ENCODE peak calls at places on chromosomes 16 and 17, in six cellular contexts. One of them, this sample, is unnamed.

GRCh38 chr17:81163051-81163695 is 2.1 kb upstream of the PVALEF start:
- DNase-seq in NCI-H2171 treated with DMSO at 0.1 percent for 48 hours: no peak
- DNase-seq in M059J: no peak
- DNase-seq in NCI-H510A treated with DMSO at 0.1 percent for 48 hours: no peak
- DNase-seq in CD8-positive, alpha-beta memory T cell: no peak
- DNase-seq in GM04503: no peak
- DNase-seq in this sample: no peak

GRCh38 chr17:66975614-66976378 is 11.3 kb downstream of the CACNG4 start:
- DNase-seq in NCI-H2171 treated with DMSO at 0.1 percent for 48 hours: no peak
- DNase-seq in M059J: peak
- DNase-seq in NCI-H510A treated with DMSO at 0.1 percent for 48 hours: no peak
- DNase-seq in CD8-positive, alpha-beta memory T cell: no peak
- DNase-seq in GM04503: no peak
- DNase-seq in this sample: peak

GRCh38 chr17:7207120-7208001 is 12.3 kb downstream of the DLG4 start:
- DNase-seq in NCI-H2171 treated with DMSO at 0.1 percent for 48 hours: no peak
- DNase-seq in M059J: no peak
- DNase-seq in NCI-H510A treated with DMSO at 0.1 percent for 48 hours: no peak
- DNase-seq in CD8-positive, alpha-beta memory T cell: no peak
- DNase-seq in GM04503: no peak
- DNase-seq in this sample: no peak

GRCh38 chr16:57147381-57148191 is 38.3 kb downstream of the PSME3IP1 start:
- DNase-seq in NCI-H2171 treated with DMSO at 0.1 percent for 48 hours: no peak
- DNase-seq in M059J: no peak
- DNase-seq in NCI-H510A treated with DMSO at 0.1 percent for 48 hours: no peak
- DNase-seq in CD8-positive, alpha-beta memory T cell: no peak
- DNase-seq in GM04503: peak
- DNase-seq in this sample: no peak

GRCh38 chr17:73203788-73204479 is 11.1 kb downstream of the COG1 start:
- DNase-seq in NCI-H2171 treated with DMSO at 0.1 percent for 48 hours: no peak
- DNase-seq in M059J: no peak
- DNase-seq in NCI-H510A treated with DMSO at 0.1 percent for 48 hours: no peak
- DNase-seq in CD8-positive, alpha-beta memory T cell: peak
- DNase-seq in GM04503: no peak
- DNase-seq in this sample: no peak

GRCh38 chr16:81889896-81890634 is 111.0 kb downstream of the PLCG2 start:
- DNase-seq in NCI-H2171 treated with DMSO at 0.1 percent for 48 hours: peak
- DNase-seq in M059J: peak
- DNase-seq in NCI-H510A treated with DMSO at 0.1 percent for 48 hours: peak
- DNase-seq in CD8-positive, alpha-beta memory T cell: peak
- DNase-seq in GM04503: peak
- DNase-seq in this sample: peak

GRCh38 chr17:60381958-60382357 is 10.0 kb downstream of the USP32 start:
- DNase-seq in NCI-H2171 treated with DMSO at 0.1 percent for 48 hours: peak
- DNase-seq in M059J: no peak
- DNase-seq in NCI-H510A treated with DMSO at 0.1 percent for 48 hours: no peak
- DNase-seq in CD8-positive, alpha-beta memory T cell: no peak
- DNase-seq in GM04503: no peak
- DNase-seq in this sample: no peak

GRCh38 chr17:48583708-48584582 is 5.8 kb upstream of the HOXB4 start:
- DNase-seq in NCI-H2171 treated with DMSO at 0.1 percent for 48 hours: no peak
- DNase-seq in M059J: peak
- DNase-seq in NCI-H510A treated with DMSO at 0.1 percent for 48 hours: no peak
- DNase-seq in CD8-positive, alpha-beta memory T cell: no peak
- DNase-seq in GM04503: no peak
- DNase-seq in this sample: no peak

GRCh38 chr16:2032285-2033056 is 5.8 kb downstream of the NHERF2 start:
- DNase-seq in NCI-H2171 treated with DMSO at 0.1 percent for 48 hours: no peak
- DNase-seq in M059J: peak
- DNase-seq in NCI-H510A treated with DMSO at 0.1 percent for 48 hours: no peak
- DNase-seq in CD8-positive, alpha-beta memory T cell: no peak
- DNase-seq in GM04503: no peak
- DNase-seq in this sample: no peak

GRCh38 chr16:53805747-53806146 is 101.8 kb downstream of the FTO start:
- DNase-seq in NCI-H2171 treated with DMSO at 0.1 percent for 48 hours: no peak
- DNase-seq in M059J: no peak
- DNase-seq in NCI-H510A treated with DMSO at 0.1 percent for 48 hours: no peak
- DNase-seq in CD8-positive, alpha-beta memory T cell: no peak
- DNase-seq in GM04503: no peak
- DNase-seq in this sample: no peak

GRCh38 chr16:67397451-67397801 is 4.1 kb upstream of the TPPP3 start:
- DNase-seq in NCI-H2171 treated with DMSO at 0.1 percent for 48 hours: no peak
- DNase-seq in M059J: no peak
- DNase-seq in NCI-H510A treated with DMSO at 0.1 percent for 48 hours: no peak
- DNase-seq in CD8-positive, alpha-beta memory T cell: no peak
- DNase-seq in GM04503: no peak
- DNase-seq in this sample: no peak

GRCh38 chr16:9847146-9847545 is 335.1 kb downstream of the GRIN2A start:
- DNase-seq in NCI-H2171 treated with DMSO at 0.1 percent for 48 hours: no peak
- DNase-seq in M059J: peak
- DNase-seq in NCI-H510A treated with DMSO at 0.1 percent for 48 hours: no peak
- DNase-seq in CD8-positive, alpha-beta memory T cell: no peak
- DNase-seq in GM04503: no peak
- DNase-seq in this sample: no peak

GRCh38 chr16:1983544-1984346 is at the start of gene GFER:
- DNase-seq in NCI-H2171 treated with DMSO at 0.1 percent for 48 hours: peak
- DNase-seq in M059J: peak
- DNase-seq in NCI-H510A treated with DMSO at 0.1 percent for 48 hours: peak
- DNase-seq in CD8-positive, alpha-beta memory T cell: peak
- DNase-seq in GM04503: no peak
- DNase-seq in this sample: peak

GRCh38 chr17:386145-386876 is 33.7 kb upstream of the RPH3AL start:
- DNase-seq in NCI-H2171 treated with DMSO at 0.1 percent for 48 hours: peak
- DNase-seq in M059J: peak
- DNase-seq in NCI-H510A treated with DMSO at 0.1 percent for 48 hours: no peak
- DNase-seq in CD8-positive, alpha-beta memory T cell: peak
- DNase-seq in GM04503: no peak
- DNase-seq in this sample: peak

GRCh38 chr17:68196394-68197090 is 51.3 kb upstream of the AMZ2 start:
- DNase-seq in NCI-H2171 treated with DMSO at 0.1 percent for 48 hours: no peak
- DNase-seq in M059J: no peak
- DNase-seq in NCI-H510A treated with DMSO at 0.1 percent for 48 hours: no peak
- DNase-seq in CD8-positive, alpha-beta memory T cell: no peak
- DNase-seq in GM04503: no peak
- DNase-seq in this sample: no peak

GRCh38 chr17:47265983-47266541 is 12.4 kb downstream of the ITGB3 start:
- DNase-seq in NCI-H2171 treated with DMSO at 0.1 percent for 48 hours: no peak
- DNase-seq in M059J: peak
- DNase-seq in NCI-H510A treated with DMSO at 0.1 percent for 48 hours: no peak
- DNase-seq in CD8-positive, alpha-beta memory T cell: no peak
- DNase-seq in GM04503: peak
- DNase-seq in this sample: no peak

GRCh38 chr17:44901323-44901965 is 2.2 kb upstream of the EFTUD2 start:
- DNase-seq in NCI-H2171 treated with DMSO at 0.1 percent for 48 hours: peak
- DNase-seq in M059J: peak
- DNase-seq in NCI-H510A treated with DMSO at 0.1 percent for 48 hours: peak
- DNase-seq in CD8-positive, alpha-beta memory T cell: no peak
- DNase-seq in GM04503: no peak
- DNase-seq in this sample: no peak

GRCh38 chr16:75810998-75811634 is 84.8 kb upstream of the CPHXL start:
- DNase-seq in NCI-H2171 treated with DMSO at 0.1 percent for 48 hours: peak
- DNase-seq in M059J: no peak
- DNase-seq in NCI-H510A treated with DMSO at 0.1 percent for 48 hours: no peak
- DNase-seq in CD8-positive, alpha-beta memory T cell: no peak
- DNase-seq in GM04503: no peak
- DNase-seq in this sample: no peak

GRCh38 chr16:30121741-30122620 is 1.0 kb downstream of the MAPK3 start:
- DNase-seq in NCI-H2171 treated with DMSO at 0.1 percent for 48 hours: no peak
- DNase-seq in M059J: no peak
- DNase-seq in NCI-H510A treated with DMSO at 0.1 percent for 48 hours: no peak
- DNase-seq in CD8-positive, alpha-beta memory T cell: no peak
- DNase-seq in GM04503: no peak
- DNase-seq in this sample: no peak

GRCh38 chr17:37650419-37651003 is 7.3 kb upstream of the DDX52 start:
- DNase-seq in NCI-H2171 treated with DMSO at 0.1 percent for 48 hours: no peak
- DNase-seq in M059J: peak
- DNase-seq in NCI-H510A treated with DMSO at 0.1 percent for 48 hours: peak
- DNase-seq in CD8-positive, alpha-beta memory T cell: no peak
- DNase-seq in GM04503: no peak
- DNase-seq in this sample: peak

GRCh38 chr16:8905795-8906591 is 23.8 kb downstream of the LITAFD start:
- DNase-seq in NCI-H2171 treated with DMSO at 0.1 percent for 48 hours: no peak
- DNase-seq in M059J: no peak
- DNase-seq in NCI-H510A treated with DMSO at 0.1 percent for 48 hours: no peak
- DNase-seq in CD8-positive, alpha-beta memory T cell: no peak
- DNase-seq in GM04503: no peak
- DNase-seq in this sample: no peak

GRCh38 chr17:21094298-21094704 is 32.5 kb upstream of the DHRS7B start:
- DNase-seq in NCI-H2171 treated with DMSO at 0.1 percent for 48 hours: no peak
- DNase-seq in M059J: no peak
- DNase-seq in NCI-H510A treated with DMSO at 0.1 percent for 48 hours: peak
- DNase-seq in CD8-positive, alpha-beta memory T cell: no peak
- DNase-seq in GM04503: no peak
- DNase-seq in this sample: no peak

GRCh38 chr17:17376362-17376761 is 73.2 kb downstream of the NT5M start:
- DNase-seq in NCI-H2171 treated with DMSO at 0.1 percent for 48 hours: no peak
- DNase-seq in M059J: no peak
- DNase-seq in NCI-H510A treated with DMSO at 0.1 percent for 48 hours: peak
- DNase-seq in CD8-positive, alpha-beta memory T cell: no peak
- DNase-seq in GM04503: peak
- DNase-seq in this sample: no peak

GRCh38 chr17:4182043-4182442 is 39.0 kb downstream of the CYB5D2 start:
- DNase-seq in NCI-H2171 treated with DMSO at 0.1 percent for 48 hours: peak
- DNase-seq in M059J: no peak
- DNase-seq in NCI-H510A treated with DMSO at 0.1 percent for 48 hours: peak
- DNase-seq in CD8-positive, alpha-beta memory T cell: no peak
- DNase-seq in GM04503: no peak
- DNase-seq in this sample: no peak